ENCODE peak calls at places on chromosomes 11 and 22, in six cellular contexts. One of them, this sample, is unnamed.

GRCh38 chr22:44599084-44599483 is 101.1 kb upstream of the RTL6 start:
- DNase-seq in body of pancreas: no peak
- DNase-seq in brain microvascular endothelial cell: no peak
- DNase-seq in Caco-2: no peak
- DNase-seq in mucosa of descending colon: no peak
- DNase-seq in lower leg skin: no peak
- DNase-seq in this sample: no peak

GRCh38 chr11:32435511-32435946 is at the start of gene WT1:
- DNase-seq in body of pancreas: no peak
- DNase-seq in brain microvascular endothelial cell: no peak
- DNase-seq in Caco-2: peak; percentile 62
- DNase-seq in mucosa of descending colon: no peak
- DNase-seq in lower leg skin: no peak
- DNase-seq in this sample: peak; percentile 13

GRCh38 chr22:45576273-45576625 is 73.6 kb downstream of the FBLN1 start:
- DNase-seq in body of pancreas: no peak
- DNase-seq in brain microvascular endothelial cell: no peak
- DNase-seq in Caco-2: no peak
- DNase-seq in mucosa of descending colon: no peak
- DNase-seq in lower leg skin: no peak
- DNase-seq in this sample: no peak

GRCh38 chr11:117076941-117077659 is 21.1 kb downstream of the SIK3 start:
- DNase-seq in body of pancreas: no peak
- DNase-seq in brain microvascular endothelial cell: no peak
- DNase-seq in Caco-2: no peak
- DNase-seq in mucosa of descending colon: no peak
- DNase-seq in lower leg skin: no peak
- DNase-seq in this sample: no peak

GRCh38 chr11:129960216-129961214 is 42.1 kb downstream of the PRDM10 start:
- DNase-seq in body of pancreas: no peak
- DNase-seq in brain microvascular endothelial cell: peak; percentile 93
- DNase-seq in Caco-2: no peak
- DNase-seq in mucosa of descending colon: no peak
- DNase-seq in lower leg skin: no peak
- DNase-seq in this sample: peak; percentile 85

GRCh38 chr22:49327411-49327810 is 500.3 kb downstream of the BRD1 start:
- DNase-seq in body of pancreas: no peak
- DNase-seq in brain microvascular endothelial cell: no peak
- DNase-seq in Caco-2: no peak
- DNase-seq in mucosa of descending colon: no peak
- DNase-seq in lower leg skin: no peak
- DNase-seq in this sample: no peak

GRCh38 chr11:132501356-132501755 is 1030.9 kb downstream of the OPCML start:
- DNase-seq in body of pancreas: no peak
- DNase-seq in brain microvascular endothelial cell: no peak
- DNase-seq in Caco-2: no peak
- DNase-seq in mucosa of descending colon: no peak
- DNase-seq in lower leg skin: no peak
- DNase-seq in this sample: no peak

GRCh38 chr11:91396243-91397133 is 828.1 kb upstream of the FAT3 start:
- DNase-seq in body of pancreas: no peak
- DNase-seq in brain microvascular endothelial cell: peak; percentile 28
- DNase-seq in Caco-2: no peak
- DNase-seq in mucosa of descending colon: no peak
- DNase-seq in lower leg skin: no peak
- DNase-seq in this sample: no peak

GRCh38 chr11:34208266-34209135 is 103.1 kb downstream of the NAT10 start:
- DNase-seq in body of pancreas: no peak
- DNase-seq in brain microvascular endothelial cell: no peak
- DNase-seq in Caco-2: no peak
- DNase-seq in mucosa of descending colon: no peak
- DNase-seq in lower leg skin: no peak
- DNase-seq in this sample: peak; percentile 59

GRCh38 chr22:17777005-17777716 is 2.9 kb upstream of the BID start:
- DNase-seq in body of pancreas: no peak
- DNase-seq in brain microvascular endothelial cell: no peak
- DNase-seq in Caco-2: no peak
- DNase-seq in mucosa of descending colon: no peak
- DNase-seq in lower leg skin: no peak
- DNase-seq in this sample: no peak

GRCh38 chr11:19644316-19644715 is 68.3 kb upstream of the NAV2 start:
- DNase-seq in body of pancreas: no peak
- DNase-seq in brain microvascular endothelial cell: no peak
- DNase-seq in Caco-2: no peak
- DNase-seq in mucosa of descending colon: no peak
- DNase-seq in lower leg skin: no peak
- DNase-seq in this sample: no peak

GRCh38 chr11:19650929-19651487 is 61.6 kb upstream of the NAV2 start:
- DNase-seq in body of pancreas: no peak
- DNase-seq in brain microvascular endothelial cell: no peak
- DNase-seq in Caco-2: no peak
- DNase-seq in mucosa of descending colon: no peak
- DNase-seq in lower leg skin: no peak
- DNase-seq in this sample: no peak

GRCh38 chr11:19648321-19648720 is 64.3 kb upstream of the NAV2 start:
- DNase-seq in body of pancreas: no peak
- DNase-seq in brain microvascular endothelial cell: no peak
- DNase-seq in Caco-2: no peak
- DNase-seq in mucosa of descending colon: no peak
- DNase-seq in lower leg skin: no peak
- DNase-seq in this sample: no peak

GRCh38 chr11:19646308-19646707 is 66.3 kb upstream of the NAV2 start:
- DNase-seq in body of pancreas: no peak
- DNase-seq in brain microvascular endothelial cell: no peak
- DNase-seq in Caco-2: no peak
- DNase-seq in mucosa of descending colon: no peak
- DNase-seq in lower leg skin: no peak
- DNase-seq in this sample: peak; percentile 46

DNA sequence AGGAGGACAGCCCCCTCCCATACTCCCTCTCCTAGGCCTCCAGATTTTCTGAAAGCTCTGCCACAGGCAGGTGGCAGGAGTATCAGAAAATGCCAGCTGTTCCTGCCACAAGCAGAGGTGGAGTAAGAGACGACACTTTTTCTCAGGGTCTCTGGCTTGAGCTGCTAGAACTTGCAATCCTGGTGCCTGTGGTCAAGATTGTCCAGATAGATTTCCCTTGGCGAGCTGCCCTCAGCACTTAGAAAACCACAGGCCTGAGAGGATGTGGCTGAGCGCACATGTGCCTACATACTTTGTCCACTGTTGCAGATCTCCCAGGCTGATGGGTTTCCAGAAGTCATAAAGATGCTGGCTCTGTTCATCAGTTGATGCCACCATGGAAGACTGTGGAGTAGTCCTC is 65.7 kb upstream of the NAV2 start:
- DNase-seq in body of pancreas: no peak
- DNase-seq in brain microvascular endothelial cell: peak; percentile 88
- DNase-seq in Caco-2: no peak
- DNase-seq in mucosa of descending colon: no peak
- DNase-seq in lower leg skin: peak; percentile 61
- DNase-seq in this sample: peak; percentile 87
- TF ChIP-seq CTCF in body of pancreas: no peak
- TF ChIP-seq CTCF in brain microvascular endothelial cell: peak; percentile 14
- TF ChIP-seq CTCF in Caco-2: no peak
- TF ChIP-seq CTCF in mucosa of descending colon: no peak
- TF ChIP-seq CTCF in lower leg skin: no peak
- TF ChIP-seq CTCF in this sample: no peak

DNA sequence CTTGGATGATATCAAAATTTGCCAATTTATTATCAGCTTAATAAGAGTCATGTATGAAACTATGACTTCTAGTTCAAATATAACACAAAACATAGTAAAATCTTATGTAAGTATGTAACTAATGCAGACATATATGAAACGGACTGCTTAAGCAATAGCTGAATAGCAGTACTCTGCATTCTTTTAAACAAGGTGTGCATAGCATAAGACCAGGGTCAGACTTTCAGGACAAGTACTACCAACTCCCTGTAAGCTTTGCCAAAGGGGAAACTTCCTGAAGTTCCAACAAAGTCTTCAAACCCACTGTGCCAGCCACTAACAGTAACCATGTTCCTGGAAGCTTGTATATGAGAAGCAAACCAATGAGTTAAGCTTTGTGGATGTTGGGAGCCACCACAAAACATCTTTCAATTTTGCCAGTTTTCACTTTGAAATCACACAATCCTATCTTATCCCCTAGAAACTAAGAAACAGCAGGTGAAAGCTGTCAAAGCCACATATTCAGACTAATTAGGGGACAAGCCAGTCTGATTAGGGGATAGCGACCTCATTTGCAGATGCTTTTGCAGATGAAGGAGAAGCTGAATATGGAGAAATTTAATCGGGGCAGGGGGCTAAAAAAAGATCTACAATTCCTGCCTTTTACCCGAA is 13.3 kb downstream of the RBFOX2 start:
- DNase-seq in body of pancreas: no peak
- DNase-seq in brain microvascular endothelial cell: no peak
- DNase-seq in Caco-2: no peak
- DNase-seq in mucosa of descending colon: no peak
- DNase-seq in lower leg skin: no peak
- DNase-seq in this sample: no peak
- H3K4me3 ChIP-seq in body of pancreas: no peak overlapping the region
- H3K4me3 ChIP-seq in brain microvascular endothelial cell: no peak overlapping the region
- H3K4me3 ChIP-seq in Caco-2: no peak overlapping the region
- H3K4me3 ChIP-seq in mucosa of descending colon: no peak overlapping the region
- H3K4me3 ChIP-seq in lower leg skin: no peak overlapping the region
- H3K4me3 ChIP-seq in this sample: no peak overlapping the region

GRCh38 chr11:39724404-39724803 is 1735.0 kb downstream of the LRRC4C start:
- DNase-seq in body of pancreas: no peak
- DNase-seq in brain microvascular endothelial cell: no peak
- DNase-seq in Caco-2: no peak
- DNase-seq in mucosa of descending colon: no peak
- DNase-seq in lower leg skin: no peak
- DNase-seq in this sample: no peak
- TF ChIP-seq CTCF in body of pancreas: no peak
- TF ChIP-seq CTCF in brain microvascular endothelial cell: no peak
- TF ChIP-seq CTCF in Caco-2: peak; percentile 29
- TF ChIP-seq CTCF in mucosa of descending colon: no peak
- TF ChIP-seq CTCF in lower leg skin: no peak
- TF ChIP-seq CTCF in this sample: no peak

DNA sequence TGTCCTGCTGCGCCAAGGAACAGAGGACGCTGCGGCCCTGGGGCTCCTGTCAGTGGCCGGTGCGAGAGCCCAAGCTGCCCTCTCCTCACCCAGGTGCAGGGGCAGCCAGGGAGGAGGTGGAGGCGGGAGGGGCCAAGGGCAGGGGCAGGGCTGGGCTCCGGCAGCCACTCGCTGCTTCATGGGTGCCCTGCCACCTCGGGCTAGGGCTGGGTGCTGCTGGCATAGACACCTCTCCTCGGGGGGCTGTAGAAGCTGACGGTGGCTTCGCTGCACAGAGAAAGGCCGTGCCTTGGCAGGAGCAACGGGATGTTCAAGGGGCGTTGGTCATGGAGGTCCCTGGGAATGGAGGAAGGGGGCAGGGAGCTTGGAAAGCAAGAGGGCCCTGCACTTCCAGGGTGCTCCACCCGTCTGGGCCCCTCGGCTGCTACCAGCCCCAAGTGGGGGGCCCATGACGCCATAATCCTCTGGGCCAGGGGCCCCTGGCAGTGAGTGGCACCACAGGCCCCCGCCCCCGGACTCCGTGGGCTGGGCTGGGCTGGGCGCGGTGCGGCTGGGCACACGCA is 1.6 kb upstream of the TBX1 start:
- DNase-seq in body of pancreas: no peak
- DNase-seq in brain microvascular endothelial cell: no peak
- DNase-seq in Caco-2: no peak
- DNase-seq in mucosa of descending colon: no peak
- DNase-seq in lower leg skin: no peak
- DNase-seq in this sample: no peak
- H3K4me3 ChIP-seq in body of pancreas: no peak overlapping the region
- H3K4me3 ChIP-seq in brain microvascular endothelial cell: no peak overlapping the region
- H3K4me3 ChIP-seq in Caco-2: no peak overlapping the region
- H3K4me3 ChIP-seq in mucosa of descending colon: no peak overlapping the region
- H3K4me3 ChIP-seq in lower leg skin: no peak overlapping the region
- H3K4me3 ChIP-seq in this sample: no peak overlapping the region

GRCh38 chr11:30314625-30315024 is 8.3 kb upstream of the ARL14EP start:
- DNase-seq in body of pancreas: no peak
- DNase-seq in brain microvascular endothelial cell: no peak
- DNase-seq in Caco-2: no peak
- DNase-seq in mucosa of descending colon: no peak
- DNase-seq in lower leg skin: no peak
- DNase-seq in this sample: peak; percentile 35
- TF ChIP-seq CTCF in body of pancreas: peak; percentile 11
- TF ChIP-seq CTCF in brain microvascular endothelial cell: peak; percentile 65
- TF ChIP-seq CTCF in Caco-2: peak; percentile 53
- TF ChIP-seq CTCF in mucosa of descending colon: no peak
- TF ChIP-seq CTCF in lower leg skin: no peak
- TF ChIP-seq CTCF in this sample: peak; percentile 61

DNA sequence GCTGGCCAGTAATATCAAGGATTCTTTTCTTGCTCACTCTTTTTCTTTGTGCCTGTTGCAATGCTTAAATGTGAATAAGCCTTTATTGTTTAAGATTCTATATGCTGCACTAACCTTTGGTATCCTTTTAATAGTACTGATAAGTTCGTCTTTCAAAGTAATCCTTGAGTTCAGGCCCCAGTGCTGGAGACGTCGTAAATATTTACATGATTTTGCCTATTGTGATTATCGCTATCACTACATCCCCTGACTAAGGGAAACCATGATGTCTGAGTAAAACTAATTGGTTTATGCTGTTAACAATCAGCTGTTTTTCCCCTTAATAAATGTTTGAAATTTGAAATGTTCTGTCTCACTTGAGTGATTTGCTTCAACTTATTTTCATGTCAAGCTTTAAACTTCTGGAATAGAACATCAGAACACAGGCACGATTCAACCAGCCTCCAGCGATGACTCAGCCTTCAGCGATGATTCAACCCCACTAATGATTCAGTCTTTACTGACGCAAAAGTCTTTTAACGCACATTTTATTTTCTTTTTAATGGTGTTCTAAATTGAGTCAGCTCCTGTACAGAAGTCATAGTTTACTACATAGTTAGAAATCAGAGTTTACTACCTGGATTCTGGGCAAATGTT is 3.9 kb downstream of the HTATIP2 start:
- DNase-seq in body of pancreas: no peak
- DNase-seq in brain microvascular endothelial cell: peak; percentile 93
- DNase-seq in Caco-2: no peak
- DNase-seq in mucosa of descending colon: no peak
- DNase-seq in lower leg skin: peak; percentile 55
- DNase-seq in this sample: peak; percentile 85
- H3K4me3 ChIP-seq in body of pancreas: no peak overlapping the region
- H3K4me3 ChIP-seq in brain microvascular endothelial cell: no peak overlapping the region
- H3K4me3 ChIP-seq in Caco-2: no peak overlapping the region
- H3K4me3 ChIP-seq in mucosa of descending colon: no peak overlapping the region
- H3K4me3 ChIP-seq in lower leg skin: no peak overlapping the region
- H3K4me3 ChIP-seq in this sample: no peak overlapping the region

DNA sequence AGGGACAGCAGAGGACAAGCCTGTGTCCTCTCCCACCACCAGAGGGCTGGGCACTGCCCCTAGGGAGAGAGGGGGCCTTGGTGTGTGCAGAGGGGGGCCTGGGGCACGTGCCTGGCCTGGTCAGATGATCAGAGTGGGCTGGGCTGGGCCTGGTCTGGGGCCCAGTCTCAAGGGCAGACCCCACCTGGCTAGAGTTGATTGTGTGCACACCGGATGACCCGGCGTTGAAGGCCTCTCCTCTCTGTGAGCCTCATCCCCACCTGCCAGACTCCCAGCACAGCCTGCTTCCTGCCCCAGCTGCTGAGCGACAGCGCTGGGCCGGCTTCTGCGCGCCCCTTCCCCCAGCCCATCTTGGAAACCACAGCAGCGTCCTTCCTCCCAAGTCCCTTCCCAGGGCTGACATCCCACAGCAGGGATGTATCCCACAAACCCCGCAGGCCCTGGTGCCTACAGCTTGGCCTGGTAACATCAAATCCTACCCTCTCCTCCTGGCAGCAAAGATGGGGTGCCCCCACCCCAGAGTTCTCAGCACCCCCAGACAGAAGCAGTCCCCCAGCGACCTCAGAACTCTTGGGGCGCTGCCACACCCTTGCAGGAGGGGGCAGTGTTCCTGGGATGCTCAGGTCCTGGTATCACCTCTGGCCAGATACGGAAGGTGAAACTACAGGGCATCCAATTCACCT is 11.1 kb upstream of the TSSC4 start:
- DNase-seq in body of pancreas: no peak
- DNase-seq in brain microvascular endothelial cell: no peak
- DNase-seq in Caco-2: no peak
- DNase-seq in mucosa of descending colon: no peak
- DNase-seq in lower leg skin: no peak
- DNase-seq in this sample: no peak
- TF ChIP-seq CTCF in body of pancreas: no peak
- TF ChIP-seq CTCF in brain microvascular endothelial cell: peak; percentile 38
- TF ChIP-seq CTCF in Caco-2: no peak
- TF ChIP-seq CTCF in mucosa of descending colon: no peak
- TF ChIP-seq CTCF in lower leg skin: no peak
- TF ChIP-seq CTCF in this sample: no peak

This sample was measured in fibroblast of the aortic adventitia.